ENCODE peak calls at places on chromosomes 4 and X, in seven cellular contexts. U, S, K, A, C, W and T are unnamed samples.

GRCh38 chr4:15912961-15913630 is 25.4 kb downstream of the FGFBP1 start:
- DNase-seq in U (no peak), S (no peak), K (no peak), A (no peak), C (no peak), W (no peak), T (no peak)

GRCh38 chr4:82232891-82233290 is 140.9 kb downstream of the HNRNPD start:
- DNase-seq in U (no peak), S (no peak), K (no peak), A (no peak), C (no peak), W (no peak), T (no peak)

GRCh38 chr4:211033-211511 is 86.8 kb downstream of the ZNF718 start:
- DNase-seq in U (no peak), S (no peak), K (no peak), A (no peak), C (no peak), W (no peak), T (no peak)

GRCh38 chr4:138758876-138759275 is 256.7 kb upstream of the NOCT start:
- DNase-seq in U (no peak), S (no peak), K (no peak), A (no peak), C (no peak), W (no peak), T (no peak)

GRCh38 chrX:148416931-148417330 is 83.5 kb upstream of the AFF2 start:
- DNase-seq in U (no peak), S (no peak), K (no peak), A (no peak), C (no peak), W (no peak), T (no peak)

GRCh38 chr4:77209936-77210335 is 52.9 kb downstream of the CCNG2 start:
- DNase-seq in U (no peak), S (no peak), K (no peak), A (no peak), C (no peak), W (no peak), T (no peak)

GRCh38 chr4:111636961-111637556 is 508.2 kb upstream of the FAM241A start:
- DNase-seq in U (no peak), S (no peak), K (no peak), A (no peak), C (no peak), W (no peak), T (no peak)

GRCh38 chrX:43969504-43970501 is 3.4 kb downstream of the NDP start:
- DNase-seq in U (no peak), S (no peak), K (peak), A (no peak), C (no peak), W (no peak), T (no peak)

GRCh38 chrX:101617211-101618191 is at the start of gene ARMCX6:
- DNase-seq in U (peak), S (peak), K (peak), A (peak), C (peak), W (peak), T (no peak)

GRCh38 chrX:327660-328126 is 9.1 kb upstream of the GTPBP6 start:
- DNase-seq in U (no peak), S (no peak), K (no peak), A (no peak), C (peak), W (no peak), T (no peak)

GRCh38 chrX:149541521-149542047 is 772 bp downstream of the EOLA1 start:
- DNase-seq in U (no peak), S (no peak), K (no peak), A (no peak), C (no peak), W (no peak), T (no peak)

GRCh38 chr4:39900966-39901365 is 76.7 kb downstream of the PDS5A start:
- DNase-seq in U (no peak), S (no peak), K (no peak), A (no peak), C (no peak), W (no peak), T (no peak)

GRCh38 chr4:158856852-158857251 is 88.0 kb downstream of the FNIP2 start:
- DNase-seq in U (no peak), S (no peak), K (peak), A (peak), C (no peak), W (peak), T (no peak)

GRCh38 chrX:133645251-133645650 is 230.0 kb upstream of the GPC4 start:
- DNase-seq in U (no peak), S (no peak), K (no peak), A (no peak), C (no peak), W (no peak), T (no peak)

GRCh38 chrX:148609766-148610698 is 109.6 kb downstream of the AFF2 start:
- DNase-seq in U (no peak), S (no peak), K (peak), A (no peak), C (no peak), W (no peak), T (no peak)

GRCh38 chr4:85762204-85762884 is 287.4 kb downstream of the ARHGAP24 start:
- DNase-seq in U (no peak), S (no peak), K (no peak), A (no peak), C (no peak), W (no peak), T (no peak)

GRCh38 chr4:48375651-48376291 is 34.4 kb downstream of the SLAIN2 start:
- DNase-seq in U (no peak), S (no peak), K (peak), A (no peak), C (no peak), W (no peak), T (no peak)

GRCh38 chr4:124262211-124263179 is 450.0 kb downstream of the ANKRD50 start:
- DNase-seq in U (peak), S (peak), K (peak), A (peak), C (peak), W (peak), T (no peak)